ENCODE peak calls at places on chromosome 10, in five cellular contexts. One of them, this sample, is unnamed.

GRCh38 chr10:12333382-12334185 is 15.8 kb upstream of the CAMK1D start:
- DNase-seq in type B pancreatic cell: no peak
- DNase-seq in osteocyte: peak; percentile 96
- DNase-seq in brain microvascular endothelial cell: peak; percentile 99
- DNase-seq in tibial artery: peak; percentile 85
- DNase-seq in this sample: peak; percentile 97

GRCh38 chr10:14062528-14063260 is 268.0 kb downstream of the FRMD4A start:
- DNase-seq in brain microvascular endothelial cell: no peak
- DNase-seq in tibial artery: no peak
- DNase-seq in osteocyte: no peak
- DNase-seq in type B pancreatic cell: no peak
- DNase-seq in this sample: peak; percentile 35

GRCh38 chr10:27564381-27564780 is 60.3 kb downstream of the RAB18 start:
- DNase-seq in osteocyte: no peak
- DNase-seq in brain microvascular endothelial cell: no peak
- DNase-seq in tibial artery: no peak
- DNase-seq in type B pancreatic cell: no peak
- DNase-seq in this sample: no peak

GRCh38 chr10:2949948-2950354 is 117.4 kb upstream of the PFKP start:
- DNase-seq in tibial artery: no peak
- DNase-seq in brain microvascular endothelial cell: no peak
- DNase-seq in osteocyte: no peak
- DNase-seq in type B pancreatic cell: no peak
- DNase-seq in this sample: peak; percentile 42

GRCh38 chr10:80474597-80474910 is 20.4 kb downstream of the TSPAN14 start:
- DNase-seq in brain microvascular endothelial cell: no peak
- DNase-seq in tibial artery: no peak
- DNase-seq in type B pancreatic cell: no peak
- DNase-seq in osteocyte: no peak
- DNase-seq in this sample: no peak

GRCh38 chr10:114245128-114245791 is 6.2 kb downstream of the VWA2 start:
- DNase-seq in type B pancreatic cell: no peak
- DNase-seq in brain microvascular endothelial cell: no peak
- DNase-seq in tibial artery: no peak
- DNase-seq in osteocyte: no peak
- DNase-seq in this sample: peak; percentile 98

GRCh38 chr10:71520042-71520441 is 123.3 kb downstream of the CDH23 start:
- DNase-seq in osteocyte: no peak
- DNase-seq in brain microvascular endothelial cell: peak; percentile 40
- DNase-seq in tibial artery: no peak
- DNase-seq in type B pancreatic cell: no peak
- DNase-seq in this sample: no peak

GRCh38 chr10:48199580-48200377 is 74.7 kb downstream of the FRMPD2 start:
- DNase-seq in brain microvascular endothelial cell: peak; percentile 52
- DNase-seq in type B pancreatic cell: no peak
- DNase-seq in tibial artery: no peak
- DNase-seq in osteocyte: no peak
- DNase-seq in this sample: no peak

GRCh38 chr10:24550680-24551079 is 173.0 kb downstream of the ARHGAP21 start:
- DNase-seq in type B pancreatic cell: no peak
- DNase-seq in brain microvascular endothelial cell: no peak
- DNase-seq in osteocyte: peak; percentile 51
- DNase-seq in tibial artery: no peak
- DNase-seq in this sample: no peak

GRCh38 chr10:33071857-33072256 is 113.8 kb upstream of the ITGB1 start:
- DNase-seq in tibial artery: no peak
- DNase-seq in osteocyte: no peak
- DNase-seq in brain microvascular endothelial cell: no peak
- DNase-seq in type B pancreatic cell: no peak
- DNase-seq in this sample: no peak

GRCh38 chr10:107577226-107577625 is 412.7 kb upstream of the SORCS1 start:
- DNase-seq in type B pancreatic cell: no peak
- DNase-seq in tibial artery: no peak
- DNase-seq in brain microvascular endothelial cell: no peak
- DNase-seq in osteocyte: no peak
- DNase-seq in this sample: no peak

GRCh38 chr10:124002391-124003069 is 90.9 kb downstream of the CHST15 start:
- DNase-seq in tibial artery: no peak
- DNase-seq in brain microvascular endothelial cell: no peak
- DNase-seq in osteocyte: no peak
- DNase-seq in type B pancreatic cell: peak; percentile 25
- DNase-seq in this sample: no peak

GRCh38 chr10:3761916-3762708 is 22.9 kb downstream of the KLF6 start:
- DNase-seq in tibial artery: no peak
- DNase-seq in osteocyte: peak; percentile 59
- DNase-seq in type B pancreatic cell: no peak
- DNase-seq in brain microvascular endothelial cell: no peak
- DNase-seq in this sample: peak; percentile 86

GRCh38 chr10:70358446-70358845 is 24.0 kb downstream of the LRRC20 start:
- DNase-seq in type B pancreatic cell: no peak
- DNase-seq in osteocyte: no peak
- DNase-seq in brain microvascular endothelial cell: no peak
- DNase-seq in tibial artery: no peak
- DNase-seq in this sample: no peak